ENCODE peak calls at places on chromosomes 7 and 10, in eight cellular contexts. R is naive thymus-derived CD8-positive, alpha-beta T cell; Q is stimulated activated naive CD8-positive, alpha-beta T cell treated with anti-CD3 and anti-CD28 coated beads, Interleukin-15, Interleukin-2, amounts not matched to agents 100 U/mL and 50 U/mL, for 24 hours; D is NCI-H748 treated with DMSO at 0.1 percent for 48 hours; W is aorta; L is upper lobe of right lung; H is activated gamma-delta T cell treated with Interleukin-2 at 50 U/mL for 16 hours; A is thoracic aorta. F is an unnamed sample.
A peak's percentile ranks its signal among the peaks of the same experiment; 100 is the strongest.

GRCh38 chr10:70592746-70593512 is 9.6 kb downstream of the PRF1 start:
- DNase-seq in R (no peak), Q (peak; percentile 8), D (no peak), W (peak; percentile 62), L (no peak), H (no peak), A (no peak), F (no peak)

GRCh38 chr10:103504181-103504783 is 10.8 kb downstream of the NEURL1 start:
- DNase-seq in R (no peak), Q (peak; percentile 47), D (no peak), W (peak; percentile 40), L (peak; percentile 46), H (peak; percentile 30), A (no peak), F (peak; percentile 29)

GRCh38 chr10:101814466-101815041 is 3.7 kb downstream of the OGA start:
- DNase-seq in R (no peak), Q (no peak), D (no peak), W (no peak), L (peak; percentile 29), H (no peak), A (no peak), F (no peak)

GRCh38 chr7:90777075-90777864 is 181.1 kb downstream of the CDK14 start:
- DNase-seq in R (no peak), Q (no peak), D (no peak), W (no peak), L (no peak), H (no peak), A (no peak), F (no peak)

GRCh38 chr7:95238252-95238938 is 85.9 kb downstream of the PON1 start:
- DNase-seq in R (no peak), Q (no peak), D (no peak), W (no peak), L (no peak), H (no peak), A (no peak), F (no peak)

GRCh38 chr10:75137533-75138438 is 26.3 kb downstream of the SAMD8 start:
- DNase-seq in R (no peak), Q (peak; percentile 23), D (no peak), W (no peak), L (no peak), H (no peak), A (no peak), F (peak; percentile 19)

GRCh38 chr10:1142596-1142995 is 86.4 kb downstream of the WDR37 start:
- DNase-seq in R (no peak), Q (peak; percentile 20), D (no peak), W (no peak), L (no peak), H (no peak), A (no peak), F (peak; percentile 45)

GRCh38 chr10:70597856-70598815 is 4.4 kb downstream of the PRF1 start:
- DNase-seq in R (no peak), Q (peak; percentile 2), D (no peak), W (no peak), L (no peak), H (no peak), A (no peak), F (no peak)

GRCh38 chr10:93893646-93894515 is at the start of gene SLC35G1:
- DNase-seq in R (peak; percentile 52), Q (peak; percentile 78), D (peak; percentile 16), W (peak; percentile 89), L (peak; percentile 87), H (peak; percentile 62), A (no peak), F (peak; percentile 70)

GRCh38 chr10:58742141-58742540 is 229.5 kb downstream of the BICC1 start:
- DNase-seq in R (no peak), Q (no peak), D (no peak), W (no peak), L (no peak), H (no peak), A (no peak), F (no peak)

GRCh38 chr10:6558759-6559429 is 21.2 kb downstream of the PRKCQ start:
- DNase-seq in R (no peak), Q (no peak), D (no peak), W (no peak), L (no peak), H (no peak), A (no peak), F (no peak)

GRCh38 chr10:13671874-13672273 is 85.1 kb downstream of the PRPF18 start:
- DNase-seq in R (no peak), Q (no peak), D (no peak), W (no peak), L (no peak), H (no peak), A (no peak), F (no peak)

GRCh38 chr10:6840766-6841165 is 260.7 kb upstream of the PRKCQ start:
- DNase-seq in R (no peak), Q (no peak), D (no peak), W (no peak), L (no peak), H (no peak), A (no peak), F (no peak)

GRCh38 chr10:26503911-26504310 is 65.8 kb downstream of the APBB1IP start:
- DNase-seq in R (no peak), Q (no peak), D (no peak), W (no peak), L (no peak), H (no peak), A (no peak), F (peak; percentile 47)

GRCh38 chr7:85773116-85773783 is 586.4 kb upstream of the SEMA3D start:
- DNase-seq in R (no peak), Q (no peak), D (no peak), W (no peak), L (no peak), H (no peak), A (no peak), F (no peak)

GRCh38 chr7:48107926-48108472 is 18.9 kb downstream of the UPP1 start:
- DNase-seq in R (no peak), Q (no peak), D (no peak), W (no peak), L (no peak), H (no peak), A (no peak), F (no peak)

GRCh38 chr10:133170092-133170491 is 10.1 kb downstream of the KNDC1 start:
- DNase-seq in R (no peak), Q (no peak), D (no peak), W (no peak), L (no peak), H (no peak), A (no peak), F (no peak)

GRCh38 chr10:70563230-70563629 is 39.3 kb downstream of the PRF1 start:
- DNase-seq in R (no peak), Q (no peak), D (no peak), W (peak; percentile 58), L (no peak), H (no peak), A (no peak), F (no peak)

GRCh38 chr7:131027287-131027773 is 293.3 kb upstream of the KLF14 start:
- DNase-seq in R (no peak), Q (peak; percentile 59), D (no peak), W (no peak), L (no peak), H (no peak), A (no peak), F (no peak)

GRCh38 chr10:110076559-110077318 is 69.0 kb downstream of the ADD3 start:
- DNase-seq in R (no peak), Q (no peak), D (no peak), W (no peak), L (no peak), H (peak; percentile 34), A (peak; percentile 25), F (peak; percentile 50)